ENCODE peak calls at places on chromosome 15, in nine cellular contexts. One of them, this sample, is unnamed.

GRCh38 chr15:32656091-32656860 is 14.8 kb downstream of the SCG5 start:
- DNase-seq in left cardiac atrium: no peak
- DNase-seq in stimulated activated CD4-positive, alpha-beta T cell treated with anti-CD3 and anti-CD28 coated beads, Interleukin-1b, Interleukin-23, amount 100 ng/mL, for 1 hour: no peak
- DNase-seq in kidney epithelial cell: no peak
- DNase-seq in hepatic stellate cell: no peak
- DNase-seq in activated T-helper 9 cell treated with anti-CD3 and anti-CD28 coated beads, Interleukin-2, amount 50 U/mL, for 16 hours: no peak
- DNase-seq in ovary: no peak
- DNase-seq in stimulated activated naive CD4-positive, alpha-beta T cell treated with Interleukin-2 at 50 U/mL for 16 hours: no peak
- DNase-seq in HuH-7: no peak
- DNase-seq in this sample: no peak

GRCh38 chr15:34133511-34133910 is 31.6 kb downstream of the PGBD4 start:
- DNase-seq in left cardiac atrium: no peak
- DNase-seq in stimulated activated CD4-positive, alpha-beta T cell treated with anti-CD3 and anti-CD28 coated beads, Interleukin-1b, Interleukin-23, amount 100 ng/mL, for 1 hour: no peak
- DNase-seq in kidney epithelial cell: no peak
- DNase-seq in hepatic stellate cell: no peak
- DNase-seq in activated T-helper 9 cell treated with anti-CD3 and anti-CD28 coated beads, Interleukin-2, amount 50 U/mL, for 16 hours: no peak
- DNase-seq in ovary: no peak
- DNase-seq in stimulated activated naive CD4-positive, alpha-beta T cell treated with Interleukin-2 at 50 U/mL for 16 hours: no peak
- DNase-seq in HuH-7: no peak
- DNase-seq in this sample: no peak

GRCh38 chr15:101167791-101168462 is 83.9 kb downstream of the CHSY1 start:
- DNase-seq in left cardiac atrium: peak
- DNase-seq in stimulated activated CD4-positive, alpha-beta T cell treated with anti-CD3 and anti-CD28 coated beads, Interleukin-1b, Interleukin-23, amount 100 ng/mL, for 1 hour: no peak
- DNase-seq in kidney epithelial cell: peak
- DNase-seq in hepatic stellate cell: peak
- DNase-seq in activated T-helper 9 cell treated with anti-CD3 and anti-CD28 coated beads, Interleukin-2, amount 50 U/mL, for 16 hours: peak
- DNase-seq in ovary: peak
- DNase-seq in stimulated activated naive CD4-positive, alpha-beta T cell treated with Interleukin-2 at 50 U/mL for 16 hours: peak
- DNase-seq in HuH-7: no peak
- DNase-seq in this sample: peak

GRCh38 chr15:70252056-70252935 is 154.6 kb upstream of the TLE3 start:
- DNase-seq in left cardiac atrium: no peak
- DNase-seq in stimulated activated CD4-positive, alpha-beta T cell treated with anti-CD3 and anti-CD28 coated beads, Interleukin-1b, Interleukin-23, amount 100 ng/mL, for 1 hour: no peak
- DNase-seq in kidney epithelial cell: no peak
- DNase-seq in hepatic stellate cell: no peak
- DNase-seq in activated T-helper 9 cell treated with anti-CD3 and anti-CD28 coated beads, Interleukin-2, amount 50 U/mL, for 16 hours: no peak
- DNase-seq in ovary: no peak
- DNase-seq in stimulated activated naive CD4-positive, alpha-beta T cell treated with Interleukin-2 at 50 U/mL for 16 hours: no peak
- DNase-seq in HuH-7: no peak
- DNase-seq in this sample: no peak

GRCh38 chr15:82855286-82856092 is 46.1 kb downstream of the WHAMM start:
- DNase-seq in left cardiac atrium: no peak
- DNase-seq in stimulated activated CD4-positive, alpha-beta T cell treated with anti-CD3 and anti-CD28 coated beads, Interleukin-1b, Interleukin-23, amount 100 ng/mL, for 1 hour: no peak
- DNase-seq in kidney epithelial cell: no peak
- DNase-seq in hepatic stellate cell: no peak
- DNase-seq in activated T-helper 9 cell treated with anti-CD3 and anti-CD28 coated beads, Interleukin-2, amount 50 U/mL, for 16 hours: no peak
- DNase-seq in ovary: no peak
- DNase-seq in stimulated activated naive CD4-positive, alpha-beta T cell treated with Interleukin-2 at 50 U/mL for 16 hours: no peak
- DNase-seq in HuH-7: no peak
- DNase-seq in this sample: no peak

GRCh38 chr15:94206463-94207167 is 24.7 kb upstream of the MCTP2 start:
- DNase-seq in left cardiac atrium: no peak
- DNase-seq in stimulated activated CD4-positive, alpha-beta T cell treated with anti-CD3 and anti-CD28 coated beads, Interleukin-1b, Interleukin-23, amount 100 ng/mL, for 1 hour: no peak
- DNase-seq in kidney epithelial cell: no peak
- DNase-seq in hepatic stellate cell: peak
- DNase-seq in activated T-helper 9 cell treated with anti-CD3 and anti-CD28 coated beads, Interleukin-2, amount 50 U/mL, for 16 hours: no peak
- DNase-seq in ovary: no peak
- DNase-seq in stimulated activated naive CD4-positive, alpha-beta T cell treated with Interleukin-2 at 50 U/mL for 16 hours: peak
- DNase-seq in HuH-7: no peak
- DNase-seq in this sample: peak

GRCh38 chr15:68372291-68372811 is 59.6 kb downstream of the ITGA11 start:
- DNase-seq in left cardiac atrium: no peak
- DNase-seq in stimulated activated CD4-positive, alpha-beta T cell treated with anti-CD3 and anti-CD28 coated beads, Interleukin-1b, Interleukin-23, amount 100 ng/mL, for 1 hour: no peak
- DNase-seq in kidney epithelial cell: no peak
- DNase-seq in hepatic stellate cell: no peak
- DNase-seq in activated T-helper 9 cell treated with anti-CD3 and anti-CD28 coated beads, Interleukin-2, amount 50 U/mL, for 16 hours: no peak
- DNase-seq in ovary: peak
- DNase-seq in stimulated activated naive CD4-positive, alpha-beta T cell treated with Interleukin-2 at 50 U/mL for 16 hours: no peak
- DNase-seq in HuH-7: peak
- DNase-seq in this sample: no peak

GRCh38 chr15:47820780-47821319 is 103.5 kb downstream of the SEMA6D start:
- DNase-seq in left cardiac atrium: no peak
- DNase-seq in stimulated activated CD4-positive, alpha-beta T cell treated with anti-CD3 and anti-CD28 coated beads, Interleukin-1b, Interleukin-23, amount 100 ng/mL, for 1 hour: no peak
- DNase-seq in kidney epithelial cell: no peak
- DNase-seq in hepatic stellate cell: peak
- DNase-seq in activated T-helper 9 cell treated with anti-CD3 and anti-CD28 coated beads, Interleukin-2, amount 50 U/mL, for 16 hours: no peak
- DNase-seq in ovary: no peak
- DNase-seq in stimulated activated naive CD4-positive, alpha-beta T cell treated with Interleukin-2 at 50 U/mL for 16 hours: no peak
- DNase-seq in HuH-7: no peak
- DNase-seq in this sample: no peak

GRCh38 chr15:89090791-89091666 is 2.8 kb downstream of the ABHD2 start:
- DNase-seq in left cardiac atrium: peak
- DNase-seq in stimulated activated CD4-positive, alpha-beta T cell treated with anti-CD3 and anti-CD28 coated beads, Interleukin-1b, Interleukin-23, amount 100 ng/mL, for 1 hour: no peak
- DNase-seq in kidney epithelial cell: no peak
- DNase-seq in hepatic stellate cell: peak
- DNase-seq in activated T-helper 9 cell treated with anti-CD3 and anti-CD28 coated beads, Interleukin-2, amount 50 U/mL, for 16 hours: peak
- DNase-seq in ovary: no peak
- DNase-seq in stimulated activated naive CD4-positive, alpha-beta T cell treated with Interleukin-2 at 50 U/mL for 16 hours: peak
- DNase-seq in HuH-7: no peak
- DNase-seq in this sample: peak

GRCh38 chr15:66253643-66254363 is at the start of gene MEGF11:
- DNase-seq in left cardiac atrium: peak
- DNase-seq in stimulated activated CD4-positive, alpha-beta T cell treated with anti-CD3 and anti-CD28 coated beads, Interleukin-1b, Interleukin-23, amount 100 ng/mL, for 1 hour: no peak
- DNase-seq in kidney epithelial cell: no peak
- DNase-seq in hepatic stellate cell: peak
- DNase-seq in activated T-helper 9 cell treated with anti-CD3 and anti-CD28 coated beads, Interleukin-2, amount 50 U/mL, for 16 hours: no peak
- DNase-seq in ovary: peak
- DNase-seq in stimulated activated naive CD4-positive, alpha-beta T cell treated with Interleukin-2 at 50 U/mL for 16 hours: no peak
- DNase-seq in HuH-7: peak
- DNase-seq in this sample: no peak

GRCh38 chr15:31261266-31262142 is 65.1 kb upstream of the KLF13 start:
- DNase-seq in left cardiac atrium: no peak
- DNase-seq in stimulated activated CD4-positive, alpha-beta T cell treated with anti-CD3 and anti-CD28 coated beads, Interleukin-1b, Interleukin-23, amount 100 ng/mL, for 1 hour: no peak
- DNase-seq in kidney epithelial cell: no peak
- DNase-seq in hepatic stellate cell: no peak
- DNase-seq in activated T-helper 9 cell treated with anti-CD3 and anti-CD28 coated beads, Interleukin-2, amount 50 U/mL, for 16 hours: no peak
- DNase-seq in ovary: peak
- DNase-seq in stimulated activated naive CD4-positive, alpha-beta T cell treated with Interleukin-2 at 50 U/mL for 16 hours: no peak
- DNase-seq in HuH-7: no peak
- DNase-seq in this sample: no peak

GRCh38 chr15:78749831-78750230 is 61.4 kb downstream of the ADAMTS7 start:
- DNase-seq in left cardiac atrium: no peak
- DNase-seq in stimulated activated CD4-positive, alpha-beta T cell treated with anti-CD3 and anti-CD28 coated beads, Interleukin-1b, Interleukin-23, amount 100 ng/mL, for 1 hour: no peak
- DNase-seq in kidney epithelial cell: no peak
- DNase-seq in hepatic stellate cell: no peak
- DNase-seq in activated T-helper 9 cell treated with anti-CD3 and anti-CD28 coated beads, Interleukin-2, amount 50 U/mL, for 16 hours: no peak
- DNase-seq in ovary: peak
- DNase-seq in stimulated activated naive CD4-positive, alpha-beta T cell treated with Interleukin-2 at 50 U/mL for 16 hours: no peak
- DNase-seq in HuH-7: no peak
- DNase-seq in this sample: no peak

GRCh38 chr15:29124581-29125381 is 144.8 kb downstream of the NSMCE3 start:
- DNase-seq in left cardiac atrium: peak
- DNase-seq in stimulated activated CD4-positive, alpha-beta T cell treated with anti-CD3 and anti-CD28 coated beads, Interleukin-1b, Interleukin-23, amount 100 ng/mL, for 1 hour: no peak
- DNase-seq in kidney epithelial cell: no peak
- DNase-seq in hepatic stellate cell: peak
- DNase-seq in activated T-helper 9 cell treated with anti-CD3 and anti-CD28 coated beads, Interleukin-2, amount 50 U/mL, for 16 hours: no peak
- DNase-seq in ovary: no peak
- DNase-seq in stimulated activated naive CD4-positive, alpha-beta T cell treated with Interleukin-2 at 50 U/mL for 16 hours: no peak
- DNase-seq in HuH-7: no peak
- DNase-seq in this sample: no peak